ENCODE peak calls at places on chromosomes 6 and 20, in seven cellular contexts. K is upper lobe of right lung; G is CD8-positive, alpha-beta T cell; R is CD8-positive, alpha-beta memory T cell; E is H1; Q is mammary epithelial cell; N is small intestine. T is an unnamed sample.

GRCh38 chr6:119027465-119027864 is 51.0 kb downstream of the FAM184A start:
- DNase-seq in G (no peak), R (no peak), Q (no peak), E (no peak), N (no peak), K (no peak), T (no peak)

GRCh38 chr20:44582321-44583025 is at the start of gene PKIG:
- DNase-seq in K (no peak), N (no peak), R (no peak), Q (peak), E (no peak), G (no peak), T (peak)

GRCh38 chr6:149362289-149362688 is 37.8 kb upstream of the SUMO4 start:
- DNase-seq in R (no peak), K (no peak), E (no peak), N (peak), Q (peak), G (no peak), T (no peak)

GRCh38 chr6:167698540-167698939 is 128.2 kb upstream of the AFDN start:
- DNase-seq in N (no peak), E (no peak), Q (no peak), G (no peak), K (no peak), R (no peak), T (no peak)

GRCh38 chr20:62733891-62734290 is 25.3 kb downstream of the NTSR1 start:
- DNase-seq in N (no peak), Q (no peak), G (peak), K (peak), E (no peak), R (no peak), T (no peak)

GRCh38 chr6:6479706-6480250 is 108.7 kb upstream of the LY86 start:
- DNase-seq in N (no peak), Q (no peak), G (no peak), E (no peak), R (no peak), K (no peak), T (no peak)

GRCh38 chr6:37298958-37299357 is 41.0 kb upstream of the TMEM217 start:
- DNase-seq in R (no peak), N (no peak), Q (no peak), E (no peak), K (no peak), G (no peak), T (no peak)

GRCh38 chr6:156852147-156852857 is 75.1 kb downstream of the ARID1B start:
- DNase-seq in G (no peak), R (no peak), E (no peak), K (no peak), Q (no peak), N (no peak), T (no peak)

GRCh38 chr20:21229163-21229562 is 74.0 kb upstream of the XRN2 start:
- DNase-seq in K (no peak), E (no peak), Q (no peak), R (no peak), G (no peak), N (no peak), T (no peak)

GRCh38 chr20:58306421-58307261 is 2.9 kb upstream of the RAB22A start:
- DNase-seq in K (peak), E (no peak), Q (peak), G (peak), R (peak), N (peak), T (peak)

GRCh38 chr6:149990672-149991402 is 27.1 kb downstream of the ULBP1 start:
- DNase-seq in Q (no peak), N (peak), E (no peak), R (peak), K (no peak), G (peak), T (no peak)

GRCh38 chr20:59949911-59950310 is 8.3 kb upstream of the CDH26 start:
- DNase-seq in E (no peak), Q (no peak), R (no peak), G (no peak), N (no peak), K (no peak), T (no peak)

GRCh38 chr6:166507809-166508373 is 78.6 kb downstream of the RAMACL start:
- DNase-seq in K (no peak), G (no peak), E (no peak), R (no peak), N (no peak), Q (no peak), T (no peak)

GRCh38 chr6:109690373-109690739 is 646 bp downstream of the AK9 start:
- DNase-seq in E (peak), R (peak), G (peak), N (peak), K (peak), Q (no peak), T (no peak)

GRCh38 chr6:151010111-151010510 is 144.6 kb downstream of the MTHFD1L start:
- DNase-seq in R (no peak), Q (no peak), K (no peak), G (no peak), E (no peak), N (no peak), T (no peak)

GRCh38 chr6:25331085-25331685 is 52.0 kb downstream of the CARMIL1 start:
- DNase-seq in K (no peak), E (no peak), Q (no peak), G (no peak), R (no peak), N (peak), T (no peak)

GRCh38 chr20:18187020-18187419 is 49.4 kb downstream of the KAT14 start:
- DNase-seq in G (no peak), Q (peak), K (no peak), R (no peak), E (no peak), N (no peak), T (no peak)

GRCh38 chr20:3740600-3741301 is 8.3 kb downstream of the HSPA12B start:
- DNase-seq in R (no peak), G (no peak), K (no peak), Q (no peak), N (no peak), E (no peak), T (no peak)

GRCh38 chr6:116060572-116061283 is at the start of gene FRK:
- DNase-seq in E (no peak), K (no peak), Q (peak), N (peak), G (no peak), R (no peak), T (peak)

GRCh38 chr6:20583447-20583806 is 49.2 kb downstream of the CDKAL1 start:
- DNase-seq in R (no peak), K (no peak), E (no peak), Q (no peak), G (no peak), N (no peak), T (no peak)

GRCh38 chr20:63098195-63098810 is 91.5 kb upstream of the BHLHE23 start:
- DNase-seq in G (no peak), Q (no peak), K (peak), R (no peak), E (no peak), N (no peak), T (no peak)

GRCh38 chr6:25883991-25884390 is 9.9 kb upstream of the SLC17A3 start:
- DNase-seq in R (no peak), Q (peak), G (no peak), K (no peak), E (no peak), N (no peak), T (no peak)

GRCh38 chr6:45513331-45513730 is 135.6 kb upstream of the SUPT3H start:
- DNase-seq in Q (no peak), N (no peak), E (no peak), R (no peak), G (no peak), K (no peak), T (no peak)
- H3K27ac ChIP-seq in Q (no peak), N (no peak), E (no peak), R (no peak), G (no peak), K (no peak), T (no peak)

GRCh38 chr6:157991067-157991432 is 9.4 kb downstream of the SYNJ2 start:
- DNase-seq in Q (no peak), E (no peak), K (peak), G (no peak), N (no peak), R (no peak), T (no peak)
- H3K27ac ChIP-seq in Q (no peak), E (no peak), K (no peak), G (no peak), N (no peak), R (no peak), T (no peak)

DNA sequence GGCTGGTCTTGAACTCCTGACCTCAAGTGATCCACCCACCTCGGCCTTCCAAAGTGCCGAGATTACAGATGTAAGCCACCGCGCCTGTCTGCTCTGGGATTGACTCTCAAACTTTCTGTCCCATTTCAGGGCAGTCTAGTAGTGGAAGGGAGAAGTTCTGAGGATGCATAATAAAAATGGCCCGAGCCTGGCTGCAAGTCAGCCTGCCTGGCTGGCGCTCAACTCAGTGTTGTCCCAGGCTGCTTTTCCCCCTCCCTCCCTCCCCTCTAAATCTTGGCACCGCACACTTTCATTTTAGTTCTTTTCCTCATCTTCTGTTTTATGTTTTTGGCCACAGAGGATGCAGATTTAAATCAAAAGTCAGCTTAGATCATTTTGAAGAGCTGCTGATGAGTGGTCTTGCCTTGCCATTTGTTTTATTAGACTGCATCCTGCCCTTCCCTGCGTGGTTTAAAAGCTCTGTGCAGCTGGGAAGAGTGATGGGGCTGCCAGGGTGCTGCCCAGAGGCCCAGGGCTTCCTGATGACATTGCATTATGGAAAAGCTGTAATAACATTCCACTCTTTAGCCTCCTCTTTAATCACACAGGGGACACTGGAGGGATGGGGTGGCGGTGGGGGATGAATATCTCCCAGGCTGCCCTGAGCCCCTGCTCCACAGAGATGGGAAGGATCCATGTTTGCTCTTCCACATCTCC is 6.5 kb upstream of the UQCC2 start:
- DNase-seq in R (no peak), G (no peak), K (no peak), N (no peak), Q (no peak), E (no peak), T (no peak)
- H3K27ac ChIP-seq in R (no peak), G (no peak), K (peak), N (no peak), Q (no peak), E (no peak), T (no peak)

GRCh38 chr6:15872252-15873103 is 209.7 kb upstream of the DTNBP1 start:
- DNase-seq in R (no peak), K (no peak), N (no peak), G (no peak), Q (no peak), E (no peak), T (peak)

GRCh38 chr6:15874351-15874750 is 211.5 kb upstream of the DTNBP1 start:
- DNase-seq in E (no peak), G (no peak), R (no peak), Q (no peak), N (no peak), K (no peak), T (no peak)

GRCh38 chr6:15874821-15875220 is 212.0 kb upstream of the DTNBP1 start:
- DNase-seq in R (no peak), G (no peak), Q (peak), N (no peak), K (no peak), E (no peak), T (peak)

GRCh38 chr6:15870354-15871043 is 207.7 kb upstream of the DTNBP1 start:
- DNase-seq in E (no peak), R (no peak), K (no peak), N (no peak), Q (no peak), G (no peak), T (peak)

DNA sequence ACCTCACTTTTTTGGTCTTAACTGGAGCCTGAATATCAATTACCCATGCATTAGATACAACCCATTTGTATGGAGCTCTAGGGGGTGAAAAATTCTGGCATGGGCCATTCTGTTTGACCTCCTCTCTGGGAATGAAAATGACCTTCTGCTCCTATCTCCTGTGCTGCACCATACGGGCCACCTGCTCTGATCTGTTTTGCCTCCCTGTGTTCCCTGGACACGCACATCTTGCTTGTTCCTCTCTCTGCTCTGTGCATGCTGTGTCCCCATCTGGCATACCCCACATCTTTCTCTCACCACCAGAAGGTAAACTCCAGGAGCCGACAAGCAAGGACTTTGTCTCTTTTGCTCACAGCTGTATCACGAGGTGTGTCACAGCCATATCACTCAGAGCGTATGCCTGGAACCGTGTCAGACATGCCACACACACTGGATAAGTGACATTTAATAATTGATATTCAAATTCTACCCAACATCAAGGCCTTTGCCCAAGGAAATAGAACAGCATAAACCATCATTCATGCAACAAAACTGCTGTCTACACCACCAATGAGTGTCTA is 208.5 kb upstream of the DTNBP1 start:
- DNase-seq in G (no peak), E (no peak), N (peak), K (no peak), Q (no peak), R (no peak), T (no peak)
- H3K27ac ChIP-seq in G (no peak), E (no peak), N (no peak), K (no peak), Q (no peak), R (no peak), T (no peak)

GRCh38 chr20:52312131-52312729 is 120.7 kb upstream of the ZFP64 start:
- DNase-seq in G (peak), K (no peak), R (peak), Q (peak), N (peak), E (no peak), T (peak)
- H3K27ac ChIP-seq in G (no peak), K (no peak), R (no peak), Q (no peak), N (no peak), E (no peak), T (no peak)

GRCh38 chr6:14475306-14475705 is 357.7 kb downstream of the CD83 start:
- DNase-seq in K (no peak), R (no peak), E (no peak), N (no peak), Q (no peak), G (no peak), T (no peak)
- H3K27ac ChIP-seq in K (no peak), R (peak), E (no peak), N (no peak), Q (no peak), G (no peak), T (no peak)

GRCh38 chr6:16828058-16828457 is 66.8 kb upstream of the ATXN1 start:
- DNase-seq in N (no peak), Q (no peak), R (no peak), K (no peak), G (no peak), E (no peak), T (no peak)

GRCh38 chr6:16836186-16836981 is 75.1 kb upstream of the ATXN1 start:
- DNase-seq in K (no peak), G (no peak), Q (no peak), N (no peak), R (no peak), E (no peak), T (no peak)

GRCh38 chr6:16831136-16831535 is 69.9 kb upstream of the ATXN1 start:
- DNase-seq in Q (no peak), E (no peak), R (no peak), G (no peak), K (no peak), N (no peak), T (no peak)

GRCh38 chr6:16832721-16833120 is 71.5 kb upstream of the ATXN1 start:
- DNase-seq in N (no peak), E (no peak), G (no peak), Q (no peak), R (no peak), K (no peak), T (no peak)

DNA sequence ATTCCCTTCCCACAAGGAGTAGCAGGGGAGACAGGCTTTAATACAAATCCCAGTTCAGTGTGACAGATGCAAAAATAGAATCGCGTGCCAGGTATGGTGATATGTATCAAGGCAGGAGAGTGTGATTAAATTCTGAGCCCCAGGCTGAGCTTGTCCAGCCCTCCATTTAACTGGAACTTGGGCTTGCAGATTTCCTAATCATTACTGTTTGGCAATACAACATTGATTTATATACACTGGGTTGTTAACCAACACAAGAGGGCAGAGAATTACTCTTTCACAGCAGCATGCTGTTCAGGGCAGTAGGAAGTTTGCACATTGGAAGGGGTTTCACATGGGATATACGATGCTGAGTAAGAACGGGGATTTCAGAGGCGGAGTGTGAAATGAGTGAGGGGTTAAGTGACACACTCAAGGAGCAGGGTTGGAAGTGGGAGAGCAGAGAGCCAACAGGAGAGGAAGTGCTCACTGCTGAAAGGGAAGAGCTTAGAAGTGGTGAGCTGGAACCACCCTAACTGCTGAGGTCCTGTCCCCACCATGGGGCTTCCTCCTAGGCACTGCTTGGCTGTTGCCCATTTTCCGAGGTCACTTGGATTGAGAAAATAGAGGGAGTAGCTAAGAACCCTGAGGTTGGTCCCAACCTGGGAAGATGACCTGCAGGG is 70.9 kb upstream of the ATXN1 start:
- DNase-seq in R (no peak), G (no peak), N (no peak), K (no peak), E (no peak), Q (no peak), T (no peak)
- H3K27ac ChIP-seq in R (no peak), G (no peak), N (no peak), K (no peak), E (no peak), Q (no peak), T (no peak)

DNA sequence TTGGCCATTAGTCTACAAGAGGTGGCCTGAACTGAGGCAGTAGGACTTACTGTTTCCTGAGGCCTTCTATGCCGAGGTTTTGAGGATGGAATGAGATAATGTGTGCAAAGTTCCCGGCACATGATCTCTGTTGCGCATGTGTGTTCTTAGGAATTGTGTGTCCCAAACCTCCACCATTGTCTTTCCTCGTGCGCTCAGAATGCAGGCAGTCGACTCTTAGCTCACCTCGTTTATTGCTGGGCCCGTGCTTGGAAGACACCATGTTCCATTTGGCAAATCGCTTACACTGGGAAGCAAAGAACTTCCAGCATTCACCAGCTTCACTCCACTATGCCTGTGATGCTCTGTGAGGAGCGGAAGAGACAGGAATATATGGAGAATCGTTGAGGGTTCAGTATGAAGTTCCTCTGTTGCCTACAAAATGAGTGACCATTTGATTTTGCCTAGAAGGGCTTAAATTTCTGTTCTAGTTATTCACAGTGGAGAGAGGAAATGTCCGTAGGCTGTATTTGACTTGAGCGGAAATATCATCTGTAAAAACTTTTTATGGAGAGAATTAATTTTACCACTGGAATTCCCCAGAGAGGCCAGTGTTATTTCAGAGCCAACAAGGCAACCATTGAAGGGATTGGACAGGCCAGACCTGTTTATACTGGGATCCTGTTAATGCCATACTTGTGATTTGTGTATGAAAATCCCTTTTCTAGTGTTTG is 75.7 kb upstream of the CLDN20 start:
- DNase-seq in Q (peak), G (no peak), R (no peak), E (no peak), K (no peak), N (no peak), T (peak)
- H3K27ac ChIP-seq in Q (no peak), G (no peak), R (no peak), E (no peak), K (no peak), N (peak), T (peak)

T was measured in brain microvascular endothelial cell.